ENCODE peak calls at places on chromosomes 11 and 22, in ten cellular contexts. F, M, N, R, X, B, H, Q, C and T are unnamed samples.

GRCh38 chr11:130166457-130166784 is 6.8 kb downstream of the ST14 start:
- DNase-seq in F (peak; percentile 97), M (no peak), N (no peak), R (no peak), X (no peak), B (no peak), H (no peak), Q (no peak), C (peak; percentile 97), T (no peak)

GRCh38 chr11:122853261-122853660 is 15.0 kb downstream of the CRTAM start:
- DNase-seq in F (no peak), M (no peak), N (no peak), R (no peak), X (no peak), B (no peak), H (no peak), Q (no peak), C (no peak), T (no peak)

GRCh38 chr11:132589802-132590201 is 942.5 kb downstream of the OPCML start:
- DNase-seq in F (no peak), M (no peak), N (no peak), R (no peak), X (no peak), B (no peak), H (no peak), Q (no peak), C (no peak), T (no peak)

GRCh38 chr22:36773935-36774334 is 2.0 kb downstream of the IFT27 start:
- DNase-seq in F (peak; percentile 9), M (peak; percentile 22), N (no peak), R (no peak), X (no peak), B (no peak), H (no peak), Q (peak; percentile 60), C (peak; percentile 58), T (no peak)

GRCh38 chr11:90556612-90557011 is 333.8 kb upstream of the CHORDC1 start:
- DNase-seq in F (no peak), M (peak; percentile 46), N (no peak), R (no peak), X (no peak), B (no peak), H (no peak), Q (no peak), C (no peak), T (no peak)

GRCh38 chr11:26551186-26551801 is 20.8 kb downstream of the MUC15 start:
- DNase-seq in F (no peak), M (peak; percentile 26), N (no peak), R (no peak), X (no peak), B (no peak), H (no peak), Q (no peak), C (peak; percentile 5), T (no peak)

GRCh38 chr11:67057410-67057757 is 737 bp downstream of the RHOD start:
- DNase-seq in F (no peak), M (no peak), N (no peak), R (no peak), X (no peak), B (no peak), H (no peak), Q (no peak), C (no peak), T (no peak)

GRCh38 chr11:2896047-2896446 is 10.5 kb upstream of the CDKN1C start:
- DNase-seq in F (no peak), M (no peak), N (no peak), R (no peak), X (no peak), B (no peak), H (no peak), Q (no peak), C (no peak), T (no peak)

GRCh38 chr11:77223797-77224196 is 77.7 kb downstream of the GDPD4 start:
- DNase-seq in F (no peak), M (no peak), N (no peak), R (no peak), X (no peak), B (no peak), H (no peak), Q (no peak), C (no peak), T (no peak)

GRCh38 chr22:36736701-36737320 is 33.3 kb upstream of the CACNG2 start:
- DNase-seq in F (no peak), M (no peak), N (no peak), R (no peak), X (no peak), B (no peak), H (no peak), Q (no peak), C (no peak), T (no peak)

GRCh38 chr11:116871248-116871647 is 33.8 kb upstream of the APOA1 start:
- DNase-seq in F (peak; percentile 46), M (no peak), N (no peak), R (no peak), X (no peak), B (no peak), H (no peak), Q (no peak), C (peak; percentile 94), T (no peak)

GRCh38 chr11:9568854-9569587 is 4.4 kb upstream of the WEE1 start:
- DNase-seq in F (peak; percentile 90), M (no peak), N (no peak), R (no peak), X (peak; percentile 28), B (no peak), H (no peak), Q (peak; percentile 65), C (peak; percentile 85), T (no peak)

GRCh38 chr11:71307811-71308645 is 55.7 kb upstream of the SHANK2 start:
- DNase-seq in F (no peak), M (no peak), N (no peak), R (no peak), X (no peak), B (no peak), H (no peak), Q (no peak), C (no peak), T (no peak)

GRCh38 chr11:111352935-111353695 is 26.0 kb downstream of the POU2AF1 start:
- DNase-seq in F (no peak), M (no peak), N (no peak), R (no peak), X (no peak), B (no peak), H (no peak), Q (no peak), C (no peak), T (no peak)

GRCh38 chr11:74185695-74186094 is 14.6 kb downstream of the PPME1 start:
- DNase-seq in F (no peak), M (no peak), N (no peak), R (no peak), X (no peak), B (no peak), H (no peak), Q (no peak), C (peak; percentile 29), T (no peak)

GRCh38 chr11:122653911-122654310 is 1.6 kb upstream of the UBASH3B start:
- DNase-seq in F (no peak), M (no peak), N (no peak), R (no peak), X (no peak), B (no peak), H (no peak), Q (no peak), C (no peak), T (no peak)

GRCh38 chr11:26947379-26947844 is 46.5 kb upstream of the FIBIN start:
- DNase-seq in F (no peak), M (no peak), N (no peak), R (no peak), X (no peak), B (no peak), H (no peak), Q (no peak), C (peak; percentile 89), T (no peak)

GRCh38 chr11:86592047-86592564 is 80.3 kb downstream of the ME3 start:
- DNase-seq in F (peak; percentile 41), M (no peak), N (no peak), R (no peak), X (no peak), B (no peak), H (no peak), Q (no peak), C (peak; percentile 56), T (no peak)

GRCh38 chr11:58625086-58625485 is 2.6 kb downstream of the CNTF start:
- DNase-seq in F (no peak), M (no peak), N (no peak), R (no peak), X (no peak), B (no peak), H (no peak), Q (no peak), C (peak; percentile 22), T (no peak)

GRCh38 chr11:43434893-43435292 is 76.2 kb downstream of the TTC17 start:
- DNase-seq in F (no peak), M (no peak), N (no peak), R (no peak), X (no peak), B (no peak), H (no peak), Q (no peak), C (no peak), T (no peak)

GRCh38 chr22:30569674-30570202 is 4.7 kb downstream of the GAL3ST1 start:
- DNase-seq in F (no peak), M (no peak), N (no peak), R (no peak), X (no peak), B (no peak), H (no peak), Q (no peak), C (no peak), T (no peak)

GRCh38 chr22:49789289-49790141 is 38.2 kb downstream of the BRD1 start:
- DNase-seq in F (no peak), M (no peak), N (no peak), R (no peak), X (peak; percentile 64), B (no peak), H (peak; percentile 14), Q (peak; percentile 65), C (peak; percentile 12), T (peak; percentile 20)

GRCh38 chr22:43396321-43396933 is 15.4 kb upstream of the MPPED1 start:
- DNase-seq in F (no peak), M (no peak), N (no peak), R (no peak), X (no peak), B (no peak), H (no peak), Q (no peak), C (no peak), T (no peak)

GRCh38 chr11:48001438-48002021 is 21.2 kb downstream of the PTPRJ start:
- DNase-seq in F (peak; percentile 52), M (no peak), N (no peak), R (no peak), X (no peak), B (no peak), H (peak; percentile 53), Q (no peak), C (peak; percentile 20), T (peak; percentile 72)

GRCh38 chr11:59728913-59729312 is 15.3 kb upstream of the OR10V1 start:
- DNase-seq in F (no peak), M (no peak), N (no peak), R (no peak), X (peak; percentile 34), B (no peak), H (no peak), Q (peak; percentile 50), C (peak; percentile 16), T (no peak)

GRCh38 chr11:64220798-64221197 is 5.2 kb downstream of the TRPT1 start:
- DNase-seq in F (no peak), M (no peak), N (no peak), R (no peak), X (no peak), B (no peak), H (no peak), Q (no peak), C (no peak), T (no peak)

GRCh38 chr11:15665368-15665871 is 550.7 kb downstream of the INSC start:
- DNase-seq in F (no peak), M (no peak), N (no peak), R (no peak), X (no peak), B (no peak), H (no peak), Q (no peak), C (peak; percentile 18), T (no peak)

GRCh38 chr11:114775849-114776621 is 97.7 kb downstream of the NXPE2 start:
- DNase-seq in F (no peak), M (no peak), N (no peak), R (peak; percentile 29), X (no peak), B (no peak), H (no peak), Q (no peak), C (no peak), T (no peak)